ENCODE peak calls at places on chromosomes 7 and 10, in five cellular contexts. R is fibroblast of lung, W is HCT116, Q is IMR-90, G is SK-N-SH. D is an unnamed sample.

GRCh38 chr7:108805808-108806397 is 236.2 kb downstream of the DNAJB9 start:
- DNase-seq in R (peak), G (peak), W (peak), Q (peak), D (peak)

GRCh38 chr7:132488634-132489302 is 87.5 kb downstream of the PLXNA4 start:
- DNase-seq in Q (no peak), R (peak), W (no peak), G (peak), D (no peak)

GRCh38 chr10:86592413-86592812 is 61.9 kb upstream of the OPN4 start:
- DNase-seq in G (no peak), W (no peak), R (no peak), Q (no peak), D (peak)

GRCh38 chr10:87656431-87657072 is 3.1 kb upstream of the PAPSS2 start:
- DNase-seq in W (no peak), R (peak), Q (peak), G (peak), D (peak)

GRCh38 chr7:92255308-92255707 is 9.5 kb downstream of the ANKIB1 start:
- DNase-seq in G (no peak), Q (peak), R (peak), W (no peak), D (no peak)

GRCh38 chr7:453597-454306 is 65.9 kb downstream of the PDGFA start:
- DNase-seq in W (no peak), R (no peak), G (no peak), Q (no peak), D (no peak)

GRCh38 chr7:134414109-134414508 is 44.8 kb downstream of the AKR1B1 start:
- DNase-seq in Q (no peak), G (no peak), R (no peak), W (no peak), D (no peak)

GRCh38 chr10:112184379-112184778 is 814 bp upstream of the GPAM start:
- DNase-seq in G (no peak), R (no peak), W (no peak), Q (no peak), D (no peak)

GRCh38 chr10:73814896-73815718 is 3.7 kb upstream of the NDST2 start:
- DNase-seq in W (peak), Q (no peak), G (peak), R (no peak), D (peak)

GRCh38 chr7:375901-376305 is 85.9 kb downstream of the FOXL3 start:
- DNase-seq in R (no peak), W (no peak), G (peak), Q (no peak), D (no peak)

GRCh38 chr10:79981673-79982485 is 33.0 kb upstream of the SFTPD start:
- DNase-seq in W (peak), Q (peak), G (peak), R (peak), D (peak)

GRCh38 chr10:124661661-124662180 is 82.5 kb downstream of the FAM53B start:
- DNase-seq in Q (no peak), W (no peak), R (no peak), G (no peak), D (no peak)

GRCh38 chr7:107180378-107180777 is 11.6 kb downstream of the HBP1 start:
- DNase-seq in Q (peak), G (no peak), R (peak), W (peak), D (no peak)

GRCh38 chr10:119113805-119114732 is 10.2 kb downstream of the DENND10 start:
- DNase-seq in G (no peak), W (no peak), R (peak), Q (peak), D (no peak)

GRCh38 chr7:122913608-122914007 is 27.3 kb upstream of the CADPS2 start:
- DNase-seq in R (no peak), G (no peak), Q (no peak), W (no peak), D (no peak)

GRCh38 chr10:22436893-22437619 is 91.8 kb downstream of the SPAG6 start:
- DNase-seq in G (peak), Q (peak), W (peak), R (peak), D (peak)

GRCh38 chr7:88001744-88002530 is 67.9 kb downstream of the ADAM22 start:
- DNase-seq in G (no peak), W (no peak), Q (no peak), R (no peak), D (no peak)

GRCh38 chr10:50610364-50610763 is 13.4 kb downstream of the SGMS1 start:
- DNase-seq in W (no peak), G (no peak), R (no peak), Q (no peak), D (no peak)

GRCh38 chr10:84820596-84820995 is 492.2 kb downstream of the CCSER2 start:
- DNase-seq in Q (no peak), W (no peak), G (no peak), R (no peak), D (no peak)

GRCh38 chr10:103872137-103872933 is 17.0 kb upstream of the SH3PXD2A start:
- DNase-seq in Q (peak), W (no peak), R (peak), G (no peak), D (no peak)

GRCh38 chr10:132977807-132978206 is 35.4 kb upstream of the CFAP46 start:
- DNase-seq in G (no peak), W (no peak), Q (no peak), R (no peak), D (no peak)

GRCh38 chr7:2860627-2861133 is 16.6 kb upstream of the GNA12 start:
- DNase-seq in W (no peak), R (peak), Q (no peak), G (no peak), D (peak)

GRCh38 chr7:99204078-99204477 is 3.8 kb downstream of the KPNA7 start:
- DNase-seq in W (no peak), G (no peak), R (no peak), Q (no peak), D (no peak)

GRCh38 chr7:29102554-29103151 is 43.7 kb downstream of the CPVL start:
- DNase-seq in R (peak), G (peak), W (peak), Q (peak), D (peak)

GRCh38 chr7:28595081-28595480 is 182.8 kb downstream of the CREB5 start:
- DNase-seq in W (no peak), Q (no peak), G (no peak), R (no peak), D (no peak)

GRCh38 chr10:126524526-126524925 is 136.2 kb upstream of the ADAM12 start:
- DNase-seq in W (no peak), R (no peak), Q (no peak), G (no peak), D (no peak)

GRCh38 chr10:60950312-60950711 is 6.3 kb upstream of the RHOBTB1 start:
- DNase-seq in Q (no peak), G (no peak), W (no peak), R (no peak), D (no peak)

GRCh38 chr10:17022898-17023297 is 106.7 kb downstream of the CUBN start:
- DNase-seq in R (peak), G (no peak), W (no peak), Q (no peak), D (no peak)

GRCh38 chr10:119209050-119209735 is 1.8 kb downstream of the GRK5 start:
- DNase-seq in W (no peak), R (peak), Q (peak), G (peak), D (peak)

GRCh38 chr10:72981882-72982529 is 27.4 kb upstream of the PLA2G12B start:
- DNase-seq in W (no peak), G (no peak), Q (no peak), R (no peak), D (no peak)

GRCh38 chr10:87957702-87958101 is 94.3 kb downstream of the PTEN start:
- DNase-seq in R (no peak), W (no peak), Q (no peak), G (no peak), D (no peak)

GRCh38 chr10:126798649-126799048 is 106.6 kb upstream of the DOCK1 start:
- DNase-seq in Q (no peak), G (no peak), W (no peak), R (no peak), D (no peak)

DNA sequence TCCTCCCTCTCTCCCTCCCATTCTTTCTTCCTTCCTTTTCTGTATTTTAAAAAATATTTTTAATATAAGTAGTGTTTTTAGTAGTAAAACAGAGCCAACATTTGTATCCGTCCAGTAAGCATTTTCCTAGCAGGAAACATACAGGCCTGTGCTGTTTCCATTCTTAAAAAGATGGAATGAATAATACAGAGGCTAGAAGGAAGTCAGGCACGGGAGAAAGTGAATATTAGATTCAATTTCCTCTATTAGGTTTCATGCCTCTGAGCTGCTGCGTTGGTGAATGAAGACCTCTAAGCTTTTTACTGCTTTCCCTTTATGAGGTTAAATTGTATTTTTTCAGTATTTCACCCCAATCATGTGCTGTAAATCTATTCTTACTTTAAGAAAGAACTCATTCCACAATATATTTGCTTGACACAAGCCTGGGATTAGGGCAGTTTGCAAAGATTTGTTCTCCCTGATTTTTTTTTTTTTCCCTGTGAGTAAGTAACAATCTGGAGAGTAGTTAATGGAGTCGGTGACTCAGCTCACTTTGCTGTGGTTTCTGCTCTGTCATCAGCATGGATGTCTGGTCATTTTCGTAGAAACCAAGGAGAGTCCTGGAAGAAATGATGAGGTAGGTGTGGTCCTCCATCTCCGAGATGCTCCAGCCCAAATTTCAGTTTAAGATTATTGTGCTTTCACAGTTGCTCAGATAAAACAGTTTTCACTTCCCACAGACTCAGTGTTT is 76.1 kb upstream of the PITRM1 start:
- DNase-seq in Q (peak), G (no peak), W (peak), R (peak), D (no peak)
- H3K4me2 ChIP-seq in Q (peak), G (peak), W (peak), R (peak), D (no peak)

GRCh38 chr10:128121750-128122412 is 4.3 kb downstream of the MKI67 start:
- DNase-seq in Q (no peak), W (no peak), R (no peak), G (no peak), D (no peak)
- H3K9ac ChIP-seq in Q (no peak), W (no peak), R (no peak), G (no peak), D (no peak)

GRCh38 chr10:19915125-19915524 is 98.9 kb downstream of the PLXDC2 start:
- DNase-seq in G (no peak), W (no peak), R (no peak), Q (no peak), D (no peak)

GRCh38 chr10:19915816-19916215 is 99.6 kb downstream of the PLXDC2 start:
- DNase-seq in W (no peak), Q (no peak), R (no peak), G (no peak), D (no peak)

GRCh38 chr10:19918800-19919199 is 102.6 kb downstream of the PLXDC2 start:
- DNase-seq in W (no peak), R (peak), G (no peak), Q (peak), D (no peak)

GRCh38 chr10:19920075-19920726 is 104.0 kb downstream of the PLXDC2 start:
- DNase-seq in G (no peak), Q (no peak), R (no peak), W (no peak), D (no peak)

DNA sequence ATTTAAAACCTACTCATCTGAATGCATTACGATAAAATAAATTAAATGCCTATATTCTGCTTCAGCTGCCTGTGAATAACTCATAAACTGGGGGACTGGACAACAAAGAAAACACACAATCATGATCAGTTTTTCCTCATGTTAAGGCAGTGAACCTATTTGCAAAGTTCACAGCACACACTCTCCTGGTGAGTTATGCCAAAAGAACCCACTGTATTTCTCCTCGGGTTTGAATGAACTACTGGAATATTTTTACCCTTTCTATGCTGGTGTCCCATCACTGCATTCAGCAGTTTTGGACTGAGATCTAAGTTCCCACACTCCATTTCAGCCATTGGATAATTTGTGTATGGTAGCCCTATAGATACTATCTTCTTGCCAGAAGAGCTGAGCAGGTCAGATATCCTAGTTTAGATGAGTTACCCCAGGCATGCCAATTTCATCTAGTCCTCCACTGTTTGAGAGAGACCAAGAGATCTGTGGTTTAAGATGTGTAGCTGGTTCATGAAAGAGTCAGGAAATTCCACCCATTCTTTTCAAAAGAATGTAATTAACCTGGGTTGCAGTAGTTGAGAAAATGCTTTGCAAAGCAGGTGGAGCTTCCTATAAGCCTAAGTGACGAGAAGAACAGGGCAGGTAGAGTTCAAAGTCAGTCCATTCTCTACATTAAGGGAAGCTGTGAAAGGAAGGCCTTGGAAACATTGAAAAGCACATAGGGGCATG is 101.7 kb downstream of the PLXDC2 start:
- DNase-seq in Q (no peak), G (no peak), W (no peak), R (peak), D (no peak)
- H3K4me2 ChIP-seq in Q (peak), G (no peak), W (no peak), R (no peak), D (no peak)

DNA sequence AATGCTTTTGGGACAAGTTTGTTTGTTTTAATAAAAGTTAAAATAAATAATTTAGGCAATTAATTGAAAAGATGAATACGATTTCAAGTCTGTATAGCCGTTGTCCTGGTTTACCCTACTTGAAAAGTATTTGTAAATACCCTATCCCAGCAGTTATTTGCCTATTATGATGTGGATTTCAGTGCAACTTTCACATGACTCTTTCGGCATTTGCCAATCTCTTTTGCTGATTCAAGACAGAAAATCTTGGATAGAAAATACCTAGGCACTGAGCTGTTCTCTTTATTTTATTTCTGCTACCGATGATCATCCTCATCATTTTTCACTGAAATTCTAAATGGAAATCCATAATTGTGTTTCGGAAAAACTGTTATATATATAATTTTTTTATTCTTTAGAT is 125.9 kb upstream of the FZD8 start:
- DNase-seq in G (no peak), R (no peak), Q (peak), W (no peak), D (no peak)
- H3K9ac ChIP-seq in G (no peak), R (no peak), Q (no peak), W (no peak), D (no peak)